ENCODE peak calls at places on chromosome 16, in nine cellular contexts. L, X, G, R, F, S, Z, Y and B are unnamed samples.

GRCh38 chr16:63921737-63922136 is 1200.1 kb downstream of the CDH11 start:
- DNase-seq in L (no peak), X (no peak), Z (no peak), S (no peak), R (no peak), G (no peak), Y (no peak), F (no peak), B (no peak)

GRCh38 chr16:1807626-1808025 is 14.1 kb upstream of the IGFALS start:
- DNase-seq in R (no peak), X (no peak), S (no peak), G (no peak), Z (no peak), L (no peak), F (no peak), Y (no peak), B (no peak)

GRCh38 chr16:53781023-53781605 is 77.2 kb downstream of the FTO start:
- DNase-seq in G (no peak), F (no peak), L (peak), Y (no peak), Z (no peak), R (no peak), X (no peak), S (no peak), B (peak)

GRCh38 chr16:70158261-70158939 is 15.2 kb upstream of the CLEC18C start:
- DNase-seq in X (no peak), L (no peak), Y (no peak), S (peak), R (no peak), G (no peak), F (peak), Z (no peak), B (no peak)

GRCh38 chr16:27761816-27762215 is 211.9 kb downstream of the KATNIP start:
- DNase-seq in Z (no peak), R (no peak), S (no peak), G (no peak), F (no peak), X (no peak), Y (no peak), L (no peak), B (no peak)

GRCh38 chr16:83482545-83483162 is 325.1 kb upstream of the HSBP1 start:
- DNase-seq in Y (no peak), L (no peak), G (no peak), F (no peak), S (no peak), X (no peak), Z (no peak), R (no peak), B (no peak)

GRCh38 chr16:49834496-49835009 is 21.4 kb downstream of the ZNF423 start:
- DNase-seq in L (no peak), X (peak), G (no peak), S (no peak), Y (no peak), Z (no peak), R (no peak), F (peak), B (no peak)

GRCh38 chr16:10693889-10694288 is 841 bp downstream of the TEKT5 start:
- DNase-seq in Z (no peak), F (no peak), R (no peak), L (no peak), X (no peak), G (no peak), S (no peak), Y (no peak), B (no peak)